ENCODE peak calls at places on chromosomes 12 and 14, in eight cellular contexts. One of them, this sample, is unnamed.

GRCh38 chr12:1972260-1972659 is 32.0 kb downstream of the DCP1B start:
- DNase-seq in cardiac muscle cell: no peak
- DNase-seq in neural crest cell: no peak
- DNase-seq in endothelial cell of umbilical vein: no peak
- DNase-seq in neural progenitor cell: no peak
- DNase-seq in IMR-90: peak
- DNase-seq in dorsolateral prefrontal cortex: no peak
- DNase-seq in AG09319: no peak
- DNase-seq in this sample: no peak

GRCh38 chr14:89164168-89165074 is 252.6 kb downstream of the FOXN3 start:
- DNase-seq in endothelial cell of umbilical vein: peak
- DNase-seq in cardiac muscle cell: no peak
- DNase-seq in neural progenitor cell: no peak
- DNase-seq in IMR-90: no peak
- DNase-seq in neural crest cell: no peak
- DNase-seq in dorsolateral prefrontal cortex: no peak
- DNase-seq in AG09319: no peak
- DNase-seq in this sample: no peak

GRCh38 chr14:37622231-37622923 is 26.9 kb downstream of the TTC6 start:
- DNase-seq in neural crest cell: peak
- DNase-seq in neural progenitor cell: peak
- DNase-seq in AG09319: no peak
- DNase-seq in IMR-90: no peak
- DNase-seq in dorsolateral prefrontal cortex: no peak
- DNase-seq in cardiac muscle cell: peak
- DNase-seq in endothelial cell of umbilical vein: peak
- DNase-seq in this sample: no peak

GRCh38 chr12:96308881-96309280 is 91.4 kb downstream of the CDK17 start:
- DNase-seq in IMR-90: peak
- DNase-seq in cardiac muscle cell: no peak
- DNase-seq in endothelial cell of umbilical vein: no peak
- DNase-seq in neural progenitor cell: no peak
- DNase-seq in dorsolateral prefrontal cortex: no peak
- DNase-seq in neural crest cell: no peak
- DNase-seq in AG09319: peak
- DNase-seq in this sample: no peak

GRCh38 chr12:95695741-95696140 is 94.8 kb downstream of the NTN4 start:
- DNase-seq in cardiac muscle cell: no peak
- DNase-seq in neural crest cell: no peak
- DNase-seq in dorsolateral prefrontal cortex: no peak
- DNase-seq in IMR-90: no peak
- DNase-seq in AG09319: no peak
- DNase-seq in endothelial cell of umbilical vein: no peak
- DNase-seq in neural progenitor cell: no peak
- DNase-seq in this sample: no peak

GRCh38 chr14:63867926-63868921 is 15.4 kb downstream of the SYNE2 start:
- DNase-seq in endothelial cell of umbilical vein: peak
- DNase-seq in dorsolateral prefrontal cortex: no peak
- DNase-seq in neural progenitor cell: no peak
- DNase-seq in neural crest cell: no peak
- DNase-seq in IMR-90: peak
- DNase-seq in cardiac muscle cell: no peak
- DNase-seq in AG09319: no peak
- DNase-seq in this sample: no peak

GRCh38 chr14:104267895-104268294 is 129.5 kb downstream of the KIF26A start:
- DNase-seq in neural crest cell: no peak
- DNase-seq in cardiac muscle cell: no peak
- DNase-seq in endothelial cell of umbilical vein: no peak
- DNase-seq in neural progenitor cell: no peak
- DNase-seq in dorsolateral prefrontal cortex: peak
- DNase-seq in IMR-90: no peak
- DNase-seq in AG09319: no peak
- DNase-seq in this sample: no peak

GRCh38 chr12:106342397-106343212 is 14.9 kb upstream of the POLR3B start:
- DNase-seq in IMR-90: peak
- DNase-seq in endothelial cell of umbilical vein: peak
- DNase-seq in AG09319: peak
- DNase-seq in neural progenitor cell: no peak
- DNase-seq in cardiac muscle cell: peak
- DNase-seq in neural crest cell: no peak
- DNase-seq in dorsolateral prefrontal cortex: no peak
- DNase-seq in this sample: peak

GRCh38 chr12:87935216-87935615 is 94.0 kb downstream of the C12orf50 start:
- DNase-seq in endothelial cell of umbilical vein: no peak
- DNase-seq in AG09319: no peak
- DNase-seq in neural progenitor cell: no peak
- DNase-seq in cardiac muscle cell: no peak
- DNase-seq in neural crest cell: no peak
- DNase-seq in dorsolateral prefrontal cortex: no peak
- DNase-seq in IMR-90: no peak
- DNase-seq in this sample: no peak

GRCh38 chr14:105862581-105863239 is 336.3 kb downstream of the TMEM121 start:
- DNase-seq in endothelial cell of umbilical vein: no peak
- DNase-seq in neural crest cell: no peak
- DNase-seq in dorsolateral prefrontal cortex: no peak
- DNase-seq in cardiac muscle cell: no peak
- DNase-seq in AG09319: no peak
- DNase-seq in neural progenitor cell: no peak
- DNase-seq in IMR-90: no peak
- DNase-seq in this sample: no peak

GRCh38 chr12:42798811-42799438 is 209.4 kb upstream of the PRICKLE1 start:
- DNase-seq in AG09319: no peak
- DNase-seq in endothelial cell of umbilical vein: no peak
- DNase-seq in IMR-90: peak
- DNase-seq in neural progenitor cell: no peak
- DNase-seq in neural crest cell: no peak
- DNase-seq in dorsolateral prefrontal cortex: no peak
- DNase-seq in cardiac muscle cell: no peak
- DNase-seq in this sample: no peak

GRCh38 chr12:98369601-98370000 is 145.8 kb upstream of the TMPO start:
- DNase-seq in endothelial cell of umbilical vein: peak
- DNase-seq in cardiac muscle cell: no peak
- DNase-seq in AG09319: no peak
- DNase-seq in neural crest cell: no peak
- DNase-seq in IMR-90: no peak
- DNase-seq in dorsolateral prefrontal cortex: no peak
- DNase-seq in neural progenitor cell: no peak
- DNase-seq in this sample: peak

GRCh38 chr14:79342942-79343341 is 868.4 kb downstream of the DIO2 start:
- DNase-seq in neural progenitor cell: no peak
- DNase-seq in endothelial cell of umbilical vein: no peak
- DNase-seq in neural crest cell: no peak
- DNase-seq in dorsolateral prefrontal cortex: no peak
- DNase-seq in cardiac muscle cell: no peak
- DNase-seq in AG09319: no peak
- DNase-seq in IMR-90: no peak
- DNase-seq in this sample: no peak

GRCh38 chr12:108454539-108455139 is 60.4 kb upstream of the FICD start:
- DNase-seq in endothelial cell of umbilical vein: no peak
- DNase-seq in AG09319: no peak
- DNase-seq in neural progenitor cell: no peak
- DNase-seq in dorsolateral prefrontal cortex: no peak
- DNase-seq in neural crest cell: no peak
- DNase-seq in IMR-90: no peak
- DNase-seq in cardiac muscle cell: no peak
- DNase-seq in this sample: no peak

GRCh38 chr14:73723411-73723798 is 9.2 kb upstream of the PNMA1 start:
- DNase-seq in AG09319: no peak
- DNase-seq in neural crest cell: no peak
- DNase-seq in dorsolateral prefrontal cortex: no peak
- DNase-seq in neural progenitor cell: no peak
- DNase-seq in cardiac muscle cell: no peak
- DNase-seq in IMR-90: peak
- DNase-seq in endothelial cell of umbilical vein: no peak
- DNase-seq in this sample: no peak

GRCh38 chr14:65440230-65440629 is 27.7 kb downstream of the FUT8 start:
- DNase-seq in neural crest cell: no peak
- DNase-seq in cardiac muscle cell: no peak
- DNase-seq in endothelial cell of umbilical vein: no peak
- DNase-seq in dorsolateral prefrontal cortex: no peak
- DNase-seq in neural progenitor cell: no peak
- DNase-seq in AG09319: no peak
- DNase-seq in IMR-90: no peak
- DNase-seq in this sample: no peak

GRCh38 chr12:104544836-104545235 is 88.1 kb downstream of the CHST11 start:
- DNase-seq in cardiac muscle cell: no peak
- DNase-seq in neural crest cell: no peak
- DNase-seq in AG09319: no peak
- DNase-seq in dorsolateral prefrontal cortex: no peak
- DNase-seq in neural progenitor cell: peak
- DNase-seq in IMR-90: no peak
- DNase-seq in endothelial cell of umbilical vein: no peak
- DNase-seq in this sample: no peak

GRCh38 chr12:112535637-112536366 is 117.1 kb downstream of the PTPN11 start:
- DNase-seq in endothelial cell of umbilical vein: no peak
- DNase-seq in IMR-90: no peak
- DNase-seq in cardiac muscle cell: no peak
- DNase-seq in neural progenitor cell: no peak
- DNase-seq in AG09319: no peak
- DNase-seq in dorsolateral prefrontal cortex: no peak
- DNase-seq in neural crest cell: no peak
- DNase-seq in this sample: no peak

GRCh38 chr14:76977793-76978730 is 50.4 kb downstream of the IRF2BPL start:
- DNase-seq in cardiac muscle cell: no peak
- DNase-seq in endothelial cell of umbilical vein: no peak
- DNase-seq in AG09319: no peak
- DNase-seq in dorsolateral prefrontal cortex: no peak
- DNase-seq in neural crest cell: no peak
- DNase-seq in IMR-90: peak
- DNase-seq in neural progenitor cell: no peak
- DNase-seq in this sample: no peak

GRCh38 chr14:101476931-101477553 is 84.3 kb upstream of the DIO3 start:
- DNase-seq in endothelial cell of umbilical vein: no peak
- DNase-seq in IMR-90: no peak
- DNase-seq in neural crest cell: no peak
- DNase-seq in dorsolateral prefrontal cortex: no peak
- DNase-seq in AG09319: no peak
- DNase-seq in cardiac muscle cell: peak
- DNase-seq in neural progenitor cell: peak
- DNase-seq in this sample: peak

GRCh38 chr12:145369-145960 is 68.5 kb downstream of the SLC6A12 start:
- DNase-seq in AG09319: no peak
- DNase-seq in cardiac muscle cell: no peak
- DNase-seq in dorsolateral prefrontal cortex: no peak
- DNase-seq in endothelial cell of umbilical vein: no peak
- DNase-seq in neural progenitor cell: no peak
- DNase-seq in neural crest cell: no peak
- DNase-seq in IMR-90: no peak
- DNase-seq in this sample: no peak

GRCh38 chr12:6925543-6926279 is 2.0 kb upstream of the ATN1 start:
- DNase-seq in cardiac muscle cell: peak
- DNase-seq in dorsolateral prefrontal cortex: peak
- DNase-seq in endothelial cell of umbilical vein: peak
- DNase-seq in AG09319: peak
- DNase-seq in IMR-90: peak
- DNase-seq in neural progenitor cell: peak
- DNase-seq in neural crest cell: no peak
- DNase-seq in this sample: peak
- TF ChIP-seq CTCF in cardiac muscle cell: no peak
- TF ChIP-seq CTCF in dorsolateral prefrontal cortex: no peak
- TF ChIP-seq CTCF in endothelial cell of umbilical vein: no peak
- TF ChIP-seq CTCF in AG09319: no peak
- TF ChIP-seq CTCF in IMR-90: no peak
- TF ChIP-seq CTCF in neural progenitor cell: no peak
- TF ChIP-seq CTCF in neural crest cell: no peak
- TF ChIP-seq CTCF in this sample: no peak

GRCh38 chr14:34119107-34119858 is 168.4 kb upstream of the EGLN3 start:
- DNase-seq in neural crest cell: no peak
- DNase-seq in neural progenitor cell: no peak
- DNase-seq in cardiac muscle cell: no peak
- DNase-seq in endothelial cell of umbilical vein: no peak
- DNase-seq in IMR-90: no peak
- DNase-seq in AG09319: no peak
- DNase-seq in dorsolateral prefrontal cortex: no peak
- DNase-seq in this sample: no peak
- TF ChIP-seq CTCF in neural crest cell: no peak
- TF ChIP-seq CTCF in neural progenitor cell: no peak
- TF ChIP-seq CTCF in cardiac muscle cell: no peak
- TF ChIP-seq CTCF in endothelial cell of umbilical vein: no peak
- TF ChIP-seq CTCF in IMR-90: no peak
- TF ChIP-seq CTCF in AG09319: no peak
- TF ChIP-seq CTCF in dorsolateral prefrontal cortex: no peak
- TF ChIP-seq CTCF in this sample: no peak

DNA sequence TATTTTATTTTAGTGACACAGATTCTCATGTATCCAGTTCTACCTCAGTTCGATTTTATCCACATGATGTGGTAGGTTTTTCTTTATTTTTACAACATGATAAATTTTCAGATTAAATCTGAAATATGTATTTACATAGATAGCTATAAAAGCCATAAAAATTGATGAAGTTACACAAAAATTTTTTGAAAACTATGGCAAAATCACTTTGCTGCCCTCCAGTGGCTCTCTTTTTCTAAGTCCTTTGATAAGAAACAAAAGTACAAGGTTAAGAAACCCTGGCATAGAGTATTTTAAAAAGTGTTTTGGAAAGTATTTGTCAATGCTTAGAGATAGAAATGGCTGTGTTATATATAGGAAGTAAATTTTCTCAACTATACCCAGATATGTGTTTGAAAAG is 104.2 kb downstream of the PCNX1 start:
- DNase-seq in AG09319: no peak
- DNase-seq in IMR-90: no peak
- DNase-seq in cardiac muscle cell: no peak
- DNase-seq in dorsolateral prefrontal cortex: no peak
- DNase-seq in neural crest cell: no peak
- DNase-seq in neural progenitor cell: no peak
- DNase-seq in endothelial cell of umbilical vein: peak
- DNase-seq in this sample: no peak
- TF ChIP-seq CTCF in AG09319: no peak
- TF ChIP-seq CTCF in IMR-90: peak
- TF ChIP-seq CTCF in cardiac muscle cell: peak
- TF ChIP-seq CTCF in dorsolateral prefrontal cortex: peak
- TF ChIP-seq CTCF in neural crest cell: peak
- TF ChIP-seq CTCF in neural progenitor cell: peak
- TF ChIP-seq CTCF in endothelial cell of umbilical vein: no peak
- TF ChIP-seq CTCF in this sample: peak

DNA sequence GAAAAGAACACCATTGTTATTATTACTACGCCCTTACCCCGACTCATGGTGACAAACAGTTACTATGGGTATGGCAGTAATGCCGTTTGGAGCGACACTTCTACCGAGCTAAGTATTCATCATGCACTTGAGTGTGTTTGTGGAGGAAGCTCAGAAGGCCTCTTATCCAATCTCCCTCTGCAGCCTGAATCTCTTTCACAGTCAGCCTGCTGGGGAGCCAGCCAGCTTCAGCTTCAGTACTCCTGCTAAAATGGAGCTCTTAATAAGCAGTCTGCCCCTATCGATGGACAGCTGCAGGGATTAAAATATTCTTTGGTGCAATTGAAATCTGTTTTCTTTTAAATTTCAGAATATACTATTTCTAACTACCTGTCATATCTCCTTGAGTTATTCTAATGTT is 24.7 kb upstream of the ATP5MC2 start:
- DNase-seq in dorsolateral prefrontal cortex: no peak
- DNase-seq in cardiac muscle cell: no peak
- DNase-seq in neural progenitor cell: no peak
- DNase-seq in neural crest cell: no peak
- DNase-seq in AG09319: no peak
- DNase-seq in endothelial cell of umbilical vein: no peak
- DNase-seq in IMR-90: no peak
- DNase-seq in this sample: no peak
- TF ChIP-seq CTCF in dorsolateral prefrontal cortex: no peak
- TF ChIP-seq CTCF in cardiac muscle cell: no peak
- TF ChIP-seq CTCF in neural progenitor cell: no peak
- TF ChIP-seq CTCF in neural crest cell: no peak
- TF ChIP-seq CTCF in AG09319: no peak
- TF ChIP-seq CTCF in endothelial cell of umbilical vein: no peak
- TF ChIP-seq CTCF in IMR-90: no peak
- TF ChIP-seq CTCF in this sample: no peak